ENCODE peak calls at places on chromosomes 13 and 19, in ten cellular contexts. Z, Q, G, B, S, R, Y, K, I and M are unnamed samples.

GRCh38 chr19:50658438-50659317 is 9.4 kb downstream of the C19orf81 start:
- DNase-seq in Z (peak; percentile 64), Q (no peak), G (peak; percentile 86), B (peak; percentile 92), S (peak; percentile 12), R (peak; percentile 49), Y (peak; percentile 75), K (no peak), I (peak; percentile 47), M (peak; percentile 99)

GRCh38 chr19:50639121-50640112 is at the start of gene SYT3:
- DNase-seq in Z (peak; percentile 27), Q (no peak), G (peak; percentile 72), B (peak; percentile 33), S (peak; percentile 14), R (no peak), Y (no peak), K (no peak), I (peak; percentile 34), M (peak; percentile 97)

GRCh38 chr13:48493076-48493765 is 39.7 kb downstream of the RCBTB2 start:
- DNase-seq in Z (no peak), Q (peak; percentile 6), G (peak; percentile 18), B (no peak), S (no peak), R (no peak), Y (peak; percentile 28), K (no peak), I (no peak), M (no peak)

GRCh38 chr19:4972509-4973230 is 3.8 kb downstream of the KDM4B start:
- DNase-seq in Z (peak; percentile 69), Q (peak; percentile 78), G (peak; percentile 88), B (peak; percentile 91), S (no peak), R (no peak), Y (peak; percentile 17), K (peak; percentile 52), I (no peak), M (peak; percentile 93)

GRCh38 chr13:26310470-26310869 is 56.5 kb downstream of the CDK8 start:
- DNase-seq in Z (no peak), Q (no peak), G (no peak), B (no peak), S (no peak), R (no peak), Y (no peak), K (no peak), I (no peak), M (no peak)

GRCh38 chr13:111431241-111431640 is 110.8 kb downstream of the TEX29 start:
- DNase-seq in Z (no peak), Q (no peak), G (no peak), B (no peak), S (no peak), R (no peak), Y (no peak), K (no peak), I (no peak), M (no peak)

GRCh38 chr19:17450264-17451075 is 2.0 kb upstream of the TMEM221 start:
- DNase-seq in Z (no peak), Q (no peak), G (no peak), B (peak; percentile 95), S (no peak), R (no peak), Y (no peak), K (no peak), I (no peak), M (no peak)

GRCh38 chr19:7783991-7784421 is 21.0 kb downstream of the CLEC4M start:
- DNase-seq in Z (peak; percentile 72), Q (peak; percentile 68), G (peak; percentile 67), B (peak; percentile 97), S (no peak), R (no peak), Y (no peak), K (no peak), I (no peak), M (peak; percentile 91)

GRCh38 chr13:82257790-82258507 is 1624.3 kb downstream of the SLITRK1 start:
- DNase-seq in Z (no peak), Q (no peak), G (no peak), B (no peak), S (no peak), R (no peak), Y (no peak), K (no peak), I (no peak), M (no peak)

GRCh38 chr13:110306340-110306959 is 507 bp downstream of the COL4A1 start:
- DNase-seq in Z (no peak), Q (peak; percentile 62), G (peak; percentile 57), B (no peak), S (no peak), R (no peak), Y (peak; percentile 59), K (no peak), I (no peak), M (no peak)

GRCh38 chr19:39778763-39779162 is at the start of gene LEUTX:
- DNase-seq in Z (no peak), Q (no peak), G (no peak), B (no peak), S (no peak), R (no peak), Y (no peak), K (no peak), I (no peak), M (no peak)

GRCh38 chr13:108597943-108598342 is 31.5 kb upstream of the MYO16 start:
- DNase-seq in Z (no peak), Q (peak; percentile 24), G (no peak), B (peak; percentile 43), S (no peak), R (no peak), Y (no peak), K (peak; percentile 2), I (no peak), M (no peak)

GRCh38 chr19:21610787-21611186 is 105.4 kb downstream of the ZNF429 start:
- DNase-seq in Z (no peak), Q (no peak), G (no peak), B (no peak), S (no peak), R (no peak), Y (no peak), K (no peak), I (no peak), M (no peak)

DNA sequence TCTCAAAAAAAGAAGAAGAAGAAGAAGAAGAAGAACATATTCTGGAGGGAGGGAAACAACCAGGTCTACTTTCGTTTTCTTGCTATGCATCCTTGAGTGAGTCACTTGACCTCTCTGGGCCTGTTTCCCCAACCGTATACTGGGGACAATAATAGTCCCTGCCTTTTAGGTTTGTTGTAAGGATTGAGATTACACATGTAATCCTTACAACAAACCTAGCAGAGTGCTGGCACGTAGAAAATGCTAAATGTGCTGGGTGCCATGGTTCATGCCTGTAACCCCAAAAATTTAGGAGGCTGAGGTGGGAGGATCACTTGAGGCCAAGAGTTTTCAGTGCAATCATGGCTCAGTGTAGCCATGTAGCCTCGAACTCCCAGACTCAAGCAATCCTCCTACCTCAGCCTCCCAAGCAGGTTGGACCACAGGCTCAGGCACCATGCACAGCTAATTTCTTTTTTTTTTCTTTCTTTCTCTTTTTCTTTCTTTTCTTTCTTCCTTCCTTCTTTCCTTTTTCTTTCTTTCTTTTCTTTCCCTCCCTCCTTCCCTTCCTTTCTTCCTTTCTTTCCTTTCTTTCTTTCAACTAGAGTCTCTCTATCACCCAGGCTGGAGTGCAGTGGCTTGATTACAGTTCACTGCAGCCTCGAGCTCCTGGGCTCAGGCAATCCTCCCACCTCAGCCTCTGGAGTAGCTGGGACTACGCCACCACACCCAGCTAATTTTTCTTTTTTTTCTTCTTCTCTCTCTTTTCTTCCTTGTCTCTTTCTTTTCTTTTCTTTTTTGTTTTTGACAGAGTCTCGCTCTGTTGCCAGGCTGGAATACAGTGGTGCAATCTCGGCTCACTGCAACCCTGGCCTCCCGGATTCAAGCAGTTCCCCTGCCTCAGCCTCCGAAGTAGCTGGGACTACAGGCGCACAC is 7.0 kb downstream of the IER2 start:
- DNase-seq in Z (no peak), Q (peak; percentile 86), G (peak; percentile 49), B (peak; percentile 36), S (no peak), R (no peak), Y (peak; percentile 24), K (no peak), I (no peak), M (peak; percentile 54)
- H3K27ac ChIP-seq in Z (no peak overlapping the region), Q (no peak overlapping the region), G (peak overlapping the region; percentile 94), B (peak overlapping the region; percentile 91), S (peak overlapping the region; percentile 97), R (peak overlapping the region; percentile 95), Y (no peak overlapping the region), K (no peak overlapping the region), I (peak overlapping the region; percentile 22), M (no peak overlapping the region)

DNA sequence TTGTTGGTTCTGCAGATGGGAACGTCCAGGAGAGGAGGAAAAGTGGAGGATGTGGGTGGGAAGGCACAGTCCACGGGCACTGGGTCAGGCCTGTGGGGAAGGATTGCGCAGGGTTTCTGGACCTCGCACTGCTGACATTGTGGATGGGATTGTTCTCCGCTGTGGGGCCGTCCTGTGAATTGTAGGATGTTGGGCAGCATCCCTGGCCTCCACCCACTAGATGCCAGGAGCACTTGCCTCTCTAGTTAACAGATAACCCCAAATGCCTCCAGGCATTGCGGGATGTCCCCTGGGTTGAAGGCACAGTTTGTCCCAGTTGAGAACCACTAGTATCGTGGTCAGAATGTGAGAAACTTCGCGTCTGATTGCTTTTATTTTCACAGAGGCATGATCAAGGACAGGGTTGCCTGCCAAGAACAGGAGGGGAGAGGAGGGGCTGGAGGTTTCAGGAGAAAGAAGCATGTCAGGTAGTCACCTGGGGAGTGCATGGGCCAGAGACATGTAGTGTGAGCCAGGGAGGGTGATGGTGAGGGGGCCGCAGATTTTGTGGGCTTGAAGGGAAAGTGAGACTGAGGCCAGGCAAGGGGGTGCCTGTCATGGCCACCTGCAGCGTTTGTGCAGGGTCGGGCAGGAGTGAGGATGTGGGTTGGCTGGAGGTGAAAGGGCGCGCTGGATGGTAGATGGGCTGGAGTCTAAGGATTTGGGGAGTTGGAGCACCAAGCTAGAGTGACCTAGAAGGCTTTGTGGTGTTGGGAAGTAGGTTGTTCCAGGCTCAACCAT is 3.2 kb downstream of the ZNF628 start:
- DNase-seq in Z (no peak), Q (no peak), G (no peak), B (no peak), S (no peak), R (no peak), Y (no peak), K (no peak), I (peak; percentile 68), M (no peak)
- H3K27ac ChIP-seq in Z (no peak overlapping the region), Q (peak overlapping the region; percentile 43), G (no peak overlapping the region), B (no peak overlapping the region), S (no peak overlapping the region), R (no peak overlapping the region), Y (no peak overlapping the region), K (no peak overlapping the region), I (peak overlapping the region; percentile 47), M (no peak overlapping the region)

DNA sequence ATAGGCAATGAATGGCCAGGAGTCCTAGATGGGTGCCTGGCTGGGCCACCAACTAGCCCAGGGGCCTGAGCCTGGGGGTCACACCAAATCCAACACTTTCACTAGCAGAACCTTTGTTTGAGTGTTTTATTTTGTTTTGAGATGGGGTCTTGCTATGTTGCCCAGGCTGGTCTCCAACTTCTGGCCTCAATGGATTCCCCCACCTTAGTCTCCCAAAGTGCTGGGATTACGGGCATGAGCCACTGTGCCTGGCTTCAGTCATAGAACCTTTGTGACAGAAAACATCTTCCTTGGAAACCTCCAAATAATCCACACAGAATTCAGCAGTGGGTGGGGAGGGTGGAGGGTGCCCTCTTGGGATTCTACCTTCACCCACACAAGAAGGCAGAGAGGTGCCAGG is 6.1 kb downstream of the PRKACA start:
- DNase-seq in Z (no peak), Q (no peak), G (no peak), B (no peak), S (no peak), R (no peak), Y (no peak), K (no peak), I (no peak), M (peak; percentile 6)
- H3K27ac ChIP-seq in Z (no peak overlapping the region), Q (no peak overlapping the region), G (no peak overlapping the region), B (no peak overlapping the region), S (no peak overlapping the region), R (peak overlapping the region; percentile 21), Y (no peak overlapping the region), K (no peak overlapping the region), I (no peak overlapping the region), M (no peak overlapping the region)

GRCh38 chr13:112994781-112995355 is 25.9 kb downstream of the MCF2L start:
- DNase-seq in Z (no peak), Q (no peak), G (no peak), B (no peak), S (no peak), R (no peak), Y (no peak), K (no peak), I (no peak), M (no peak)
- H3K27ac ChIP-seq in Z (no peak overlapping the region), Q (no peak overlapping the region), G (no peak overlapping the region), B (no peak overlapping the region), S (no peak overlapping the region), R (no peak overlapping the region), Y (no peak overlapping the region), K (no peak overlapping the region), I (no peak overlapping the region), M (no peak overlapping the region)